ENCODE peak calls at places on chromosomes 4 and X, in four cellular contexts. O is K562, M is HepG2, P is GM12878. B is an unnamed sample.
A peak's percentile ranks its signal among the peaks of the same experiment; 100 is the strongest.

GRCh38 chrX:48890934-48891401 is 6.6 kb downstream of the TIMM17B start:
- DNase-seq in O (peak; percentile 32), M (no peak), P (no peak), B (peak; percentile 57)

GRCh38 chrX:132292753-132293152 is 73.5 kb upstream of the RAP2C start:
- DNase-seq in O (peak; percentile 33), M (peak; percentile 57), P (peak; percentile 19), B (peak; percentile 63)

GRCh38 chr4:110654254-110654635 is 31.4 kb upstream of the PITX2 start:
- DNase-seq in O (no peak), M (no peak), P (no peak), B (no peak)

GRCh38 chrX:38279188-38279587 is 48.1 kb downstream of the RPGR start:
- DNase-seq in O (no peak), M (peak; percentile 2), P (no peak), B (peak; percentile 7)

GRCh38 chr4:26426892-26427291 is 63.4 kb downstream of the CCKAR start:
- DNase-seq in O (no peak), M (no peak), P (no peak), B (no peak)

GRCh38 chr4:147732516-147733193 is 767 bp downstream of the ARHGAP10 start:
- DNase-seq in O (no peak), M (no peak), P (no peak), B (peak; percentile 85)

GRCh38 chrX:13008189-13008533 is 33.3 kb downstream of the TMSB4X start:
- DNase-seq in O (no peak), M (no peak), P (no peak), B (no peak)

GRCh38 chr4:152956650-152957436 is 20.7 kb downstream of the FHDC1 start:
- DNase-seq in O (peak; percentile 50), M (peak; percentile 18), P (no peak), B (no peak)

GRCh38 chr4:38387348-38387747 is 276.7 kb upstream of the KLF3 start:
- DNase-seq in O (peak; percentile 35), M (peak; percentile 50), P (no peak), B (no peak)

GRCh38 chr4:176849076-176849475 is 56.4 kb upstream of the VEGFC start:
- DNase-seq in O (no peak), M (no peak), P (no peak), B (no peak)

GRCh38 chr4:85961887-85962286 is 398.0 kb downstream of the MAPK10 start:
- DNase-seq in O (no peak), M (no peak), P (no peak), B (no peak)

GRCh38 chr4:8244001-8244757 is 25.4 kb upstream of the HTRA3 start:
- DNase-seq in O (no peak), M (no peak), P (no peak), B (no peak)

GRCh38 chrX:10173331-10173900 is 16.6 kb downstream of the CLCN4 start:
- DNase-seq in O (peak; percentile 64), M (no peak), P (no peak), B (peak; percentile 90)

GRCh38 chrX:41302293-41302868 is 31.6 kb upstream of the DDX3X start:
- DNase-seq in O (peak; percentile 21), M (no peak), P (no peak), B (no peak)

GRCh38 chr4:153974452-153974851 is 185.6 kb upstream of the SFRP2 start:
- DNase-seq in O (no peak), M (no peak), P (no peak), B (no peak)

GRCh38 chr4:75542824-75543223 is 13.0 kb upstream of the ODAPH start:
- DNase-seq in O (no peak), M (no peak), P (no peak), B (no peak)

GRCh38 chr4:102493794-102494193 is 7.4 kb upstream of the NFKB1 start:
- DNase-seq in O (no peak), M (no peak), P (no peak), B (no peak)

GRCh38 chrX:119690921-119691716 is 1.8 kb downstream of the SEPTIN6 start:
- DNase-seq in O (peak; percentile 75), M (no peak), P (no peak), B (peak; percentile 29)

GRCh38 chr4:88659061-88659889 is 38.4 kb downstream of the NAP1L5 start:
- DNase-seq in O (peak; percentile 41), M (peak; percentile 52), P (peak; percentile 9), B (peak; percentile 81)

DNA sequence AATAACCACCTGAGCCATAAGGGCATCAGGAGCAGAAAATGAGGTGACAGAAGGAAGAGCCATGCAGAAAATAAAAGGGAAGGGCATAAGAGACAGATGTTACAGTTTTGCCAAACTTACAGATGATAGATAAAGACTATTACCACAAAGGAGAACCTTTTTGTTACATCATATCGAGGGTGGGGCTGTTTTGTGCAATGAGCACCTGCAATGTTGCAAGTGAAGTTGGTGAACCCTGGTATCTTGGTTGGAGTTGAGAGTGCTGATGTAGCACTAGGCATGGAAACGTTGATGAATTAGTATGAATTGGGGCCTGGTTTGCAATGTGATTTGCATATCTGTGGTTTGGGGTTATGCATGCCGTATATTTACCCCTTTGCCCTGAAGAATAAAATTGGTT is 119.8 kb upstream of the TEX13D start:
- DNase-seq in O (no peak), M (no peak), P (no peak), B (no peak)
- TF ChIP-seq POLR2AphosphoS5 in O (no peak), M (no peak), P (no peak), B (no peak)

DNA sequence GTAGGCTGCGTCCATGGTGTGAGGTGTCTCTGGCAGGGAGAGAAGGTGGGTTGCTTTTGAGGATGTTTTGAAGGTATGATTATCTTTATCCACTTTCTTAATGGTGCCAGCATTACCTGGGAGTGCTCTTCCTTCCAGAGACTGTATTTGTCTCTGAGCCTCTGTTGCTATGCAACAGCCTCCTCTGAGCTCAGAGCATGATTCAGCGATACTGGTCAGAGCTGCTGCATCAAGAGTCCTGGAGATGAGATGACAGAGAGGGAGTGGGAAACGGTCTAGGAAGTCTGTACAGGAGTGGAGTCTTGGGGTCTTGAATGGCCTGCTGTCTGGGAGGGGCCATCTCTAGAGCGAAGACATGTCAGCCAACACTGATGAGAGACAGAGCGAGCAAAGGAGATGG is 104.4 kb upstream of the RAB40AL start:
- DNase-seq in O (peak; percentile 24), M (no peak), P (no peak), B (peak; percentile 26)
- TF ChIP-seq CREB1 in O (no peak), M (no peak), P (no peak), B (no peak)

GRCh38 chrX:137195991-137196390 is 162.2 kb upstream of the GPR101 start:
- DNase-seq in O (no peak), M (no peak), P (no peak), B (no peak)

GRCh38 chrX:137198040-137198439 is 164.2 kb upstream of the GPR101 start:
- DNase-seq in O (no peak), M (no peak), P (no peak), B (no peak)

GRCh38 chrX:137195296-137195695 is 161.5 kb upstream of the GPR101 start:
- DNase-seq in O (no peak), M (no peak), P (no peak), B (no peak)

DNA sequence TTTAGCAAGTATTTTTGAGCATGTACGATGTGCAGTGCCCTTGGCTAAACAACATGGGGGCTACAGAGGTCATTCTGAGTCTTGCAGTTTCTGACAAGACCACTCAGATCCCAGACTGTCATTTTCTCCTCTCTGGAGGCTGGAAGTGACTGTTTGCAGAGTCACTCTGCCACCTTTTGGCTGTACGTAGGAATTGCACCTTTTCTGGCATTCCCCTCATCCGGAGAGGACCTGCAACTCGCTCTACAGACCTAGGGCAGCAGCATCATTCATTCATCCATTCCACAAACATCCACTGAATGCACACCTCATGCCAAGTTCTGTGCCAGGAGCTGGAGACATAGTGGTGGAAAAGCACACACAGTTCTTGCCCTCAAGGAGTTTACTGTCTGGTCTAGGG is 160.4 kb upstream of the GPR101 start:
- DNase-seq in O (peak; percentile 40), M (peak; percentile 12), P (peak; percentile 1), B (peak; percentile 68)
- TF ChIP-seq JUNB in O (no peak), M (no peak), P (no peak), B (no peak)

GRCh38 chr4:73707918-73708577 is 32.3 kb upstream of the CXCL8 start:
- DNase-seq in O (peak; percentile 71), M (no peak), P (no peak), B (no peak)
- TF ChIP-seq POLR2AphosphoS5 in O (peak; percentile 70), M (no peak), P (no peak), B (no peak)

GRCh38 chr4:36322921-36323354 is 41.5 kb downstream of the DTHD1 start:
- DNase-seq in O (no peak), M (no peak), P (peak; percentile 64), B (no peak)
- TF ChIP-seq CREB1 in O (no peak), M (no peak), P (peak; percentile 76), B (no peak)

GRCh38 chr4:119337010-119337409 is 15.1 kb upstream of the FABP2 start:
- DNase-seq in O (no peak), M (no peak), P (no peak), B (no peak)
- TF ChIP-seq JUNB in O (no peak), M (no peak), P (no peak), B (no peak)

DNA sequence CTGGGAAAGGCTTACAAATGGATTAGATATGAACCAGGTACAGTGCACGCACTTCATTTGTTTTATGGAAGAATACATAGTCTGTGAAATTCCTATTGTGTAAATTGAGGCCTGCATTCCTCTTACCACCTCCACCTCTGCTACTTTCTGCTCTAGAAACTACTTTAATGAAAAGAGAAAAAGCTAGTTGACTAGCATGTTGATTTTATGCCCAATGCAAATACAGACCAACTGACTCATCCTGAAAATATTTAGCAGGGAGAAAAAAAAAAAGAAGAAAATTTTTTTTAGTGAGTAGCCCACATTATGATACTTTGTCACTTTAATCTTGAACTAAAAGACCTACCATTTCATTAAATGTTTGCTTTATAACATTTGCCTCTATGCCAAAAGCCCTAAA is 41.2 kb downstream of the DCLK2 start:
- DNase-seq in O (no peak), M (peak; percentile 61), P (no peak), B (peak; percentile 13)
- TF ChIP-seq POLR2AphosphoS5 in O (no peak), M (no peak), P (no peak), B (no peak)

DNA sequence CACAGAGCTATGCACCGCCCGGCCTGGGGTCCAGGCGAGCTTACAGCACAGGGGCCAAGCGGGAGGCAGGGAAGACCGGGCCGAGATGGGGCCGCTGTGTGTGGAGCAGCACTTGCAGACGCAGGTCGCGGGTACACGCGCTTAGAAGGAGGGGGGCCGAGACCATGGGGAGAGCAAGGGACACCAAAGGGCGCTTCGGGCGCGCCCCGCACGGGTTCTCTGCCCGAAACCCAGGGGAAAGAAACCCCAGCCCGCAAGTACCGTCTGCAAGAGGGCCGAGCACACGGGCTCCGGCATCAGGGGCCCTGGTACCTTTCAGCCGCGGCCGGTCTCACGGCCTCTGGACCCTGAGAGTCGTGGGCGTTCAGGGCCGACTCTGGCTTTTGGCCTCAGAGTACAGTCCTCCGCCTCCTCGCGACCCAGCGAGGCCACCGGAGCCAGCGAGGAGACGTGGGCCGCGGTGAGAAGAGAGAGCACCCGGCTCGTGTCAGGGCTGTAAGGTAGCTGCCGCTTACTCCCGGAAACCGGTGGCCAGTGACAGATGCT is 337 bp downstream of the EOLA2 start:
- DNase-seq in O (no peak), M (no peak), P (no peak), B (peak; percentile 20)
- TF ChIP-seq CREB1 in O (no peak), M (no peak), P (no peak), B (no peak)

GRCh38 chr4:182222766-182223165 is 20.4 kb upstream of the TENM3 start:
- DNase-seq in O (no peak), M (no peak), P (no peak), B (no peak)
- TF ChIP-seq JUNB in O (no peak), M (no peak), P (no peak), B (no peak)

B was measured in GM23338.